ENCODE peak calls at places on chromosomes 13 and 19, in nine cellular contexts. P is aorta, A is dorsolateral prefrontal cortex, L is NT2/D1, J is tibial artery, T is cardiac muscle cell, U is brain microvascular endothelial cell, R is breast epithelium, F is left ventricle myocardium inferior. Z is an unnamed sample.
A peak's percentile ranks its signal among the peaks of the same experiment; 100 is the strongest.

GRCh38 chr19:56071151-56071550 is 49.9 kb downstream of the ZNF787 start:
- DNase-seq in J (no peak), F (no peak), L (no peak), T (no peak), U (no peak), R (no peak), P (no peak), A (no peak), Z (no peak)

GRCh38 chr13:50910483-50910805 is 853 bp downstream of the RNASEH2B start:
- DNase-seq in R (no peak), J (peak; percentile 31), L (no peak), T (peak; percentile 46), P (no peak), A (no peak), U (no peak), F (no peak), Z (no peak)

GRCh38 chr13:51684076-51684475 is 99.8 kb downstream of the WDFY2 start:
- DNase-seq in J (no peak), U (no peak), P (no peak), L (no peak), F (no peak), T (peak; percentile 45), R (no peak), A (no peak), Z (no peak)

GRCh38 chr13:48647625-48648024 is 6.1 kb upstream of the CYSLTR2 start:
- DNase-seq in U (no peak), T (no peak), J (no peak), L (no peak), F (no peak), R (no peak), P (no peak), A (no peak), Z (no peak)

GRCh38 chr13:19772306-19772705 is 10.4 kb downstream of the PSPC1 start:
- DNase-seq in P (no peak), U (no peak), L (no peak), F (no peak), J (no peak), A (no peak), T (no peak), R (no peak), Z (no peak)

GRCh38 chr13:77000475-77000874 is 8.6 kb downstream of the CLN5 start:
- DNase-seq in L (no peak), A (no peak), F (no peak), T (peak; percentile 72), U (no peak), J (no peak), R (no peak), P (no peak), Z (no peak)

GRCh38 chr13:69857188-69857821 is 250.3 kb upstream of the ATXN8OS start:
- DNase-seq in U (no peak), R (no peak), A (no peak), T (peak; percentile 37), P (no peak), L (peak; percentile 15), J (no peak), F (no peak), Z (peak; percentile 11)

GRCh38 chr13:44879452-44880058 is 109.7 kb downstream of the NUFIP1 start:
- DNase-seq in P (no peak), F (no peak), U (peak; percentile 50), L (no peak), T (peak; percentile 77), R (no peak), A (no peak), J (no peak), Z (peak; percentile 16)

GRCh38 chr13:43132911-43133310 is 109.5 kb downstream of the DNAJC15 start:
- DNase-seq in L (no peak), F (no peak), P (no peak), U (no peak), A (no peak), T (no peak), J (no peak), R (no peak), Z (no peak)

GRCh38 chr13:89688908-89689307 is 1658.6 kb upstream of the MIR17HG start:
- DNase-seq in U (no peak), R (no peak), A (peak; percentile 62), J (no peak), T (peak; percentile 29), F (peak; percentile 34), L (no peak), P (no peak), Z (no peak)

GRCh38 chr19:39082745-39083598 is 1.2 kb upstream of the ACP7 start:
- DNase-seq in U (no peak), R (no peak), L (no peak), F (no peak), T (no peak), A (no peak), J (no peak), P (no peak), Z (no peak)

GRCh38 chr13:111434578-111435159 is 114.2 kb downstream of the TEX29 start:
- DNase-seq in R (no peak), A (no peak), T (no peak), F (no peak), P (no peak), J (no peak), L (no peak), U (no peak), Z (no peak)
- H3K4me3 ChIP-seq in R (no peak overlapping the region), A (no peak overlapping the region), T (no peak overlapping the region), F (no peak overlapping the region), P (no peak overlapping the region), J (no peak overlapping the region), L (no peak overlapping the region), U (no peak overlapping the region), Z (no peak overlapping the region)

GRCh38 chr19:6768236-6768785 is 1.1 kb upstream of the SH2D3A start:
- DNase-seq in P (no peak), F (no peak), J (no peak), U (no peak), A (no peak), L (no peak), R (no peak), T (no peak), Z (no peak)
- H3K4me3 ChIP-seq in P (no peak overlapping the region), F (no peak overlapping the region), J (no peak overlapping the region), U (no peak overlapping the region), A (no peak overlapping the region), L (peak overlapping the region; percentile 86), R (peak overlapping the region; percentile 55), T (no peak overlapping the region), Z (peak overlapping the region; percentile 39)

DNA sequence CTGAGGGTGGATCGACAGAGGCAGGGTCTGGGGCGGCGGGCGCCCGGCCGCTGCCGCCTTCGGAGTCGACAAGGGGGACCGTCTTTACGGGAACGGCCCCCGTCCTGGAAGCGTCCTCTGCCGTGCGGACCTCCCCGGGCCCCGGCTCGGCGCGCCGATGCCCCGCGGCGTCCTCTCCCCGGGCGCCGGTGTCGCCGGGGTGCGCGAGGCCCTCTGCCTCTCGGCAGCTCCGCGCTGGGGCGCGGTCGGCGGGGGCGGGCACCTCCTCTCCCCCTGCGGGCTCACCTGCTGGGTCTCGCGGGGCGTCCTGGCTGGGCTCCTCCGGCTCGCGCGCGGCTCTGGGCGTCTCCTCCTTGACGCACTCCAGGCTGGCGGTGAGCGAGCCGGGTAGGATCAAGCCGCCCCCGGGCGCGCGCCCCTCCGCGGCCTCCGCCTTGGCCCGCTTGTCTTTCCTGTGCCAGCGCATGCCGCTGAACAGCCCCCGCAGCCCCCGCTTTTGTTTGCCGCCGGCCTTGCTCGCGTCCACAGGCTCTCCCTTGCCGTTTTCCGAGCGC is 1.5 kb downstream of the AMER2 start:
- DNase-seq in J (no peak), R (no peak), L (no peak), A (peak; percentile 82), P (no peak), U (no peak), T (peak; percentile 4), F (no peak), Z (no peak)
- H3K4me3 ChIP-seq in J (no peak overlapping the region), R (peak overlapping the region; percentile 43), L (peak overlapping the region; percentile 40), A (peak overlapping the region; percentile 76), P (no peak overlapping the region), U (peak overlapping the region; percentile 37), T (peak overlapping the region; percentile 44), F (peak overlapping the region; percentile 55), Z (peak overlapping the region; percentile 27)

GRCh38 chr19:51002101-51002532 is 713 bp upstream of the KLK8 start:
- DNase-seq in U (no peak), A (no peak), R (no peak), T (no peak), J (no peak), P (no peak), L (no peak), F (no peak), Z (no peak)

GRCh38 chr19:50998686-50999085 is 2.7 kb downstream of the KLK8 start:
- DNase-seq in P (peak; percentile 21), A (no peak), R (no peak), U (no peak), J (no peak), T (no peak), L (no peak), F (no peak), Z (no peak)

GRCh38 chr19:51001495-51001894 is at the start of gene KLK8:
- DNase-seq in T (no peak), J (no peak), P (no peak), L (no peak), U (no peak), R (peak; percentile 60), F (no peak), A (no peak), Z (no peak)

GRCh38 chr19:51000981-51001380 is 423 bp downstream of the KLK8 start:
- DNase-seq in T (no peak), R (peak; percentile 70), U (no peak), F (no peak), A (no peak), L (no peak), J (no peak), P (no peak), Z (no peak)

GRCh38 chr19:51000426-51000825 is 978 bp downstream of the KLK8 start:
- DNase-seq in P (peak; percentile 50), A (no peak), U (no peak), J (no peak), R (no peak), T (no peak), F (no peak), L (no peak), Z (no peak)
- H3K4me3 ChIP-seq in P (no peak overlapping the region), A (no peak overlapping the region), U (no peak overlapping the region), J (no peak overlapping the region), R (peak overlapping the region; percentile 52), T (no peak overlapping the region), F (no peak overlapping the region), L (peak overlapping the region; percentile 72), Z (no peak overlapping the region)

DNA sequence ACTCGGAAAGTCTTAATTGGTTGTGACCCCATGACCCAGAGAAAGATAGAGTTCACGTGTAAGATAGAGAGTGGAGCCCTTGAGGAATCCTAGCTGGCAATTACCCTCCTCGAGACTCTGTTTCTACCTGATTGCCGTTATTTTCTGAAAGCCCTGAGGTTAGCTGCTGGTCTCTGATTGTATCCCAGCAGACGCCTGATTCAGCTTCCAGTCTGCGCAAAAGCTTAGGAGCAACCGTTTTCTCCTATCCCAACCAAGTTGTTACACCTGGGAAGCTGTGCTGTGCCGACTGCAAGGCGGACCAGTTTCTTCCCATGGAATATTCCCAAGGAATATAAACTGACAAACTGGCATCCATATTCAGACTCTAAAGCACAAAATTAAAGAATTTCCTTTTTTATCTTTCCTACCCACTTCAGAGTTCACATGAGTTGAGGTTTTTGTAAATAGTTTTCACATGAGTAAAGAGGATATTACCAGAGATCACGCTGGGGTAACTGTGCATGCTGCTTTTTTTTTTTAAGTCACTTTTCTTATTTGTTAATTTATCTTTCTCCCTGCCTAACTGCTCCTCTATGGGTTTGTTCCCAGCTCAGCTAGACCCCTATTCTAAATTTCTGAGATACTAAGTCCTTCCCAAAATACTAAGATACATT is 1.5 kb upstream of the TRPC4 start:
- DNase-seq in F (no peak), U (peak; percentile 61), R (no peak), J (no peak), L (no peak), T (peak; percentile 76), A (no peak), P (no peak), Z (no peak)
- H3K4me3 ChIP-seq in F (peak overlapping the region; percentile 73), U (peak overlapping the region; percentile 77), R (no peak overlapping the region), J (peak overlapping the region; percentile 74), L (no peak overlapping the region), T (no peak overlapping the region), A (peak overlapping the region; percentile 70), P (no peak overlapping the region), Z (no peak overlapping the region)

GRCh38 chr13:32309812-32310706 is 5.1 kb downstream of the ZAR1L start:
- DNase-seq in J (no peak), T (peak; percentile 81), F (no peak), P (no peak), A (no peak), U (peak; percentile 43), R (no peak), L (no peak), Z (peak; percentile 25)
- H3K4me3 ChIP-seq in J (peak overlapping the region; percentile 31), T (no peak overlapping the region), F (peak overlapping the region; percentile 48), P (peak overlapping the region; percentile 38), A (no peak overlapping the region), U (no peak overlapping the region), R (peak overlapping the region; percentile 22), L (no peak overlapping the region), Z (no peak overlapping the region)

Z was measured in iPS DF 6.9.